ENCODE peak calls at places on chromosome 9, in seven cellular contexts. Q is ELR; H is stimulated activated CD4-positive, alpha-beta T cell treated with anti-CD3 and anti-CD28 coated beads, Interleukin-15, amount 100 ng/mL, for 1 hour; S is endodermal cell; U is naive thymus-derived CD8-positive, alpha-beta T cell; E is iPS-NIHi11; Z is activated T-cell treated with anti-CD3 and anti-CD28 coated beads for 1 hour. O is an unnamed sample.

GRCh38 chr9:38126730-38127129 is 57.7 kb upstream of the SHB start:
- DNase-seq in Q (no peak), H (no peak), S (no peak), U (no peak), E (no peak), Z (no peak), O (no peak)

GRCh38 chr9:121269030-121269887 is 1.3 kb downstream of the GSN start:
- DNase-seq in Q (peak; percentile 51), H (no peak), S (peak; percentile 71), U (no peak), E (no peak), Z (no peak), O (peak; percentile 81)

GRCh38 chr9:125190371-125190801 is 783 bp upstream of the PPP6C start:
- DNase-seq in Q (peak; percentile 33), H (no peak), S (no peak), U (no peak), E (no peak), Z (no peak), O (peak; percentile 16)

GRCh38 chr9:36492849-36493248 is 79.8 kb upstream of the MELK start:
- DNase-seq in Q (no peak), H (no peak), S (no peak), U (peak; percentile 36), E (no peak), Z (no peak), O (no peak)

GRCh38 chr9:14935099-14935710 is 25.0 kb upstream of the FREM1 start:
- DNase-seq in Q (no peak), H (no peak), S (no peak), U (no peak), E (no peak), Z (no peak), O (peak; percentile 20)

GRCh38 chr9:97696025-97696822 is 916 bp downstream of the XPA start:
- DNase-seq in Q (peak; percentile 45), H (no peak), S (no peak), U (no peak), E (no peak), Z (no peak), O (no peak)

GRCh38 chr9:18036364-18036896 is 437.5 kb upstream of the ADAMTSL1 start:
- DNase-seq in Q (no peak), H (no peak), S (no peak), U (no peak), E (no peak), Z (no peak), O (no peak)

GRCh38 chr9:105299190-105299854 is 54.9 kb downstream of the SLC44A1 start:
- DNase-seq in Q (peak; percentile 96), H (no peak), S (no peak), U (no peak), E (no peak), Z (no peak), O (peak; percentile 36)

GRCh38 chr9:78806492-78807160 is 509.7 kb downstream of the PSAT1 start:
- DNase-seq in Q (no peak), H (no peak), S (no peak), U (no peak), E (no peak), Z (no peak), O (no peak)

GRCh38 chr9:76574171-76574767 is 115.3 kb downstream of the GCNT1 start:
- DNase-seq in Q (no peak), H (no peak), S (no peak), U (no peak), E (no peak), Z (no peak), O (no peak)

GRCh38 chr9:97721396-97721795 is 24.3 kb upstream of the XPA start:
- DNase-seq in Q (no peak), H (no peak), S (no peak), U (no peak), E (no peak), Z (no peak), O (no peak)

GRCh38 chr9:12274577-12274976 is 418.6 kb upstream of the TYRP1 start:
- DNase-seq in Q (no peak), H (no peak), S (no peak), U (no peak), E (no peak), Z (no peak), O (no peak)

GRCh38 chr9:133740891-133741290 is 2.7 kb upstream of the SARDH start:
- DNase-seq in Q (no peak), H (no peak), S (no peak), U (no peak), E (no peak), Z (no peak), O (no peak)

O was measured in ELF-1.